ENCODE peak calls at places on chromosomes 13 and 19, in ten cellular contexts. E, A, T, I, G, U, B, O, N and D are unnamed samples.

GRCh38 chr13:102402292-102402691 is 444 bp upstream of the FGF14 start:
- DNase-seq in E (peak; percentile 53), A (peak; percentile 27), T (no peak), I (no peak), G (no peak), U (no peak), B (no peak), O (no peak), N (peak; percentile 87), D (peak; percentile 68)

GRCh38 chr13:88063741-88064140 is 392.6 kb downstream of the SLITRK5 start:
- DNase-seq in E (no peak), A (no peak), T (no peak), I (no peak), G (no peak), U (no peak), B (no peak), O (no peak), N (no peak), D (no peak)

GRCh38 chr13:88248393-88248792 is 577.2 kb downstream of the SLITRK5 start:
- DNase-seq in E (no peak), A (no peak), T (no peak), I (no peak), G (no peak), U (no peak), B (no peak), O (no peak), N (no peak), D (no peak)

GRCh38 chr19:2016041-2016807 is 710 bp upstream of the BTBD2 start:
- DNase-seq in E (peak; percentile 50), A (peak; percentile 91), T (peak; percentile 85), I (peak; percentile 58), G (peak; percentile 89), U (peak; percentile 90), B (peak; percentile 81), O (no peak), N (peak; percentile 57), D (peak; percentile 75)

GRCh38 chr19:54073829-54074228 is 7.3 kb downstream of the TARM1 start:
- DNase-seq in E (no peak), A (no peak), T (no peak), I (no peak), G (no peak), U (no peak), B (no peak), O (no peak), N (no peak), D (no peak)

GRCh38 chr19:13610042-13610691 is 103.9 kb upstream of the CACNA1A start:
- DNase-seq in E (no peak), A (no peak), T (no peak), I (no peak), G (no peak), U (no peak), B (no peak), O (no peak), N (peak; percentile 66), D (peak; percentile 39)

GRCh38 chr13:112931028-112931934 is 37.7 kb upstream of the MCF2L start:
- DNase-seq in E (peak; percentile 48), A (no peak), T (no peak), I (no peak), G (no peak), U (peak; percentile 70), B (no peak), O (no peak), N (peak; percentile 75), D (no peak)

GRCh38 chr19:47494211-47494547 is 10.2 kb upstream of the KPTN start:
- DNase-seq in E (no peak), A (no peak), T (no peak), I (no peak), G (no peak), U (no peak), B (no peak), O (no peak), N (no peak), D (no peak)

GRCh38 chr19:29881386-29881785 is 60.7 kb upstream of the URI1 start:
- DNase-seq in E (no peak), A (no peak), T (no peak), I (peak; percentile 59), G (no peak), U (peak; percentile 58), B (no peak), O (no peak), N (no peak), D (no peak)

GRCh38 chr19:16216744-16217670 is 19.3 kb downstream of the AP1M1 start:
- DNase-seq in E (no peak), A (no peak), T (no peak), I (no peak), G (no peak), U (no peak), B (no peak), O (no peak), N (peak; percentile 70), D (no peak)

GRCh38 chr13:26518433-26519084 is 38.9 kb upstream of the WASF3 start:
- DNase-seq in E (no peak), A (no peak), T (no peak), I (no peak), G (no peak), U (no peak), B (no peak), O (no peak), N (no peak), D (no peak)

GRCh38 chr19:48506138-48506733 is 5.4 kb downstream of the LMTK3 start:
- DNase-seq in E (no peak), A (peak; percentile 58), T (no peak), I (peak; percentile 45), G (no peak), U (peak; percentile 56), B (no peak), O (no peak), N (no peak), D (peak; percentile 20)

GRCh38 chr19:39968789-39969188 is 2.2 kb upstream of the PSMC4 start:
- DNase-seq in E (no peak), A (no peak), T (no peak), I (no peak), G (no peak), U (no peak), B (no peak), O (no peak), N (no peak), D (no peak)

GRCh38 chr13:31964168-31964567 is 67.4 kb upstream of the FRY start:
- DNase-seq in E (no peak), A (no peak), T (no peak), I (no peak), G (no peak), U (no peak), B (no peak), O (no peak), N (no peak), D (no peak)

GRCh38 chr19:52336976-52337375 is 933 bp downstream of the ZNF610 start:
- DNase-seq in E (peak; percentile 16), A (no peak), T (no peak), I (no peak), G (no peak), U (no peak), B (no peak), O (no peak), N (no peak), D (peak; percentile 12)

GRCh38 chr19:6737873-6738725 is 719 bp upstream of the GPR108 start:
- DNase-seq in E (peak; percentile 60), A (peak; percentile 63), T (peak; percentile 83), I (peak; percentile 85), G (peak; percentile 98), U (peak; percentile 83), B (peak; percentile 100), O (no peak), N (peak; percentile 95), D (peak; percentile 95)

GRCh38 chr19:38202504-38202903 is 21.5 kb downstream of the DPF1 start:
- DNase-seq in E (no peak), A (no peak), T (no peak), I (no peak), G (no peak), U (no peak), B (no peak), O (no peak), N (no peak), D (no peak)
- TF ChIP-seq CTCF in E (no peak), A (no peak), T (no peak), I (no peak), G (no peak), U (no peak), B (no peak), O (no peak), N (no peak), D (no peak)

GRCh38 chr13:27559714-27560113 is 60.6 kb downstream of the LNX2 start:
- DNase-seq in E (no peak), A (no peak), T (no peak), I (no peak), G (no peak), U (no peak), B (no peak), O (no peak), N (no peak), D (peak; percentile 20)

GRCh38 chr13:27551563-27551962 is 68.8 kb downstream of the LNX2 start:
- DNase-seq in E (no peak), A (no peak), T (no peak), I (no peak), G (no peak), U (no peak), B (no peak), O (no peak), N (no peak), D (no peak)

DNA sequence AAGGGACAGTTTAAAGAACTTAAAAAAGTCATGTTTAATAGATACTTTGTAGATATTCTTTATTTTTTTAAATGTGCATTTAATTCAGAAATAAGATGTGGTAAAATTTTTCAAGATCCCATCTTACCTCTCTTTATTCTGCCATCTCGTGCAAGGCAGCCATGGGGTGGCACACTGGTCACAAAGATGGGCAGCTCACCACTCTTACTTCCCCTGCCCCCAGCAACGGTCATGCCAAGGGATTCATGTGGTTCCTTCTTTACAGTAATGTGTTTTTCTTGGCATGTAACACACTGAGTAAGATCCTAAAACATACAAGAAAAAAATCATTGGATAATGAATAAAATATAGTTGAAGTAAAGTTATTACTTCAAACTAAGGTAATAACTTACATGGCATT is 64.2 kb downstream of the LNX2 start:
- DNase-seq in E (no peak), A (no peak), T (no peak), I (peak; percentile 21), G (no peak), U (peak; percentile 43), B (peak; percentile 18), O (no peak), N (no peak), D (no peak)
- TF ChIP-seq CTCF in E (no peak), A (peak; percentile 17), T (no peak), I (peak; percentile 25), G (no peak), U (peak; percentile 17), B (peak; percentile 19), O (peak; percentile 46), N (peak; percentile 13), D (no peak)

DNA sequence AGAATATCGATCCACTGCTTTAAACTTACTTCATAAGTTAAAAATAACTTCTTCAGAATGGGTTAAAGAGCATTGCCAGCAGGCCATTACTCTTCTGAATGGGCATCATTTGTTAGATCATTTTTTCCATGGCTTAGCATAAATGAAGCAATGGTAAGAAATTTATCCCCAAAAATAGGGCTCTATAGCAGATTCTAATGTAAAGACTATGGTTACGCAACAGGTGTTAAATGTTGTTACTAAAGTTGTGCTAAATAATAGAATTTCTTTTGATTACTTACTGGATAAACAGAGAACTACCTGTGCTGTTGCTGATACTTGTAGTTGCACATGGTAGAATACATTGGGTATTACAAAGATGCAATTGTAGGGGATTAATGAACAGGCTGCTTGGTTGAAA is 15.9 kb upstream of the ZNF98 start:
- DNase-seq in E (no peak), A (no peak), T (no peak), I (no peak), G (no peak), U (no peak), B (no peak), O (no peak), N (no peak), D (no peak)
- TF ChIP-seq CTCF in E (no peak), A (no peak), T (no peak), I (no peak), G (no peak), U (no peak), B (no peak), O (no peak), N (no peak), D (no peak)

GRCh38 chr13:49098771-49099512 is 121.2 kb upstream of the MLNR start:
- DNase-seq in E (no peak), A (no peak), T (no peak), I (peak; percentile 12), G (no peak), U (peak; percentile 15), B (no peak), O (no peak), N (no peak), D (peak; percentile 7)
- TF ChIP-seq CTCF in E (peak; percentile 34), A (peak; percentile 53), T (no peak), I (peak; percentile 69), G (no peak), U (peak; percentile 26), B (no peak), O (peak; percentile 35), N (peak; percentile 44), D (peak; percentile 31)